ENCODE peak calls at places on chromosomes 5 and 9, in five cellular contexts. F, U, D, I and Z are unnamed samples.

GRCh38 chr5:178208540-178209227 is 4.4 kb downstream of the HNRNPAB start:
- DNase-seq in I (no peak), D (no peak), U (no peak), F (no peak), Z (no peak)

GRCh38 chr9:97046228-97046627 is 7.3 kb upstream of the CTSV start:
- DNase-seq in F (no peak), D (no peak), U (no peak), I (no peak), Z (no peak)

GRCh38 chr5:132837868-132838267 is 7.4 kb upstream of the SHROOM1 start:
- DNase-seq in I (no peak), D (no peak), U (no peak), F (no peak), Z (no peak)

GRCh38 chr5:127595484-127596368 is 53.2 kb upstream of the CTXN3 start:
- DNase-seq in D (no peak), I (no peak), U (no peak), F (no peak), Z (no peak)

GRCh38 chr5:168528521-168529360 is at the start of gene FBLL1:
- DNase-seq in I (no peak), D (no peak), F (peak), U (no peak), Z (peak)

GRCh38 chr5:141848771-141849370 is 29.3 kb downstream of the PCDH1 start:
- DNase-seq in D (no peak), I (peak), U (peak), F (no peak), Z (no peak)

GRCh38 chr5:78594946-78595921 is 53.3 kb downstream of the LHFPL2 start:
- DNase-seq in D (peak), U (no peak), I (no peak), F (peak), Z (no peak)

GRCh38 chr9:36450110-36450732 is 50.2 kb upstream of the RNF38 start:
- DNase-seq in U (no peak), I (no peak), D (peak), F (no peak), Z (no peak)

GRCh38 chr5:178163772-178164735 is 10.4 kb upstream of the NHP2 start:
- DNase-seq in F (peak), U (peak), I (peak), D (no peak), Z (peak)

GRCh38 chr9:121262450-121262849 is 5.5 kb upstream of the GSN start:
- DNase-seq in U (no peak), F (no peak), I (no peak), D (no peak), Z (no peak)

GRCh38 chr5:98214240-98215051 is 559.0 kb upstream of the RGMB start:
- DNase-seq in D (no peak), U (peak), I (no peak), F (no peak), Z (no peak)

GRCh38 chr5:170642066-170642735 is 138.4 kb downstream of the KCNIP1 start:
- DNase-seq in D (no peak), I (no peak), U (no peak), F (no peak), Z (no peak)

GRCh38 chr5:74762599-74762998 is 4.3 kb downstream of the GFM2 start:
- DNase-seq in D (peak), I (no peak), F (no peak), U (no peak), Z (no peak)

GRCh38 chr5:156076912-156077311 is 250.1 kb upstream of the SGCD start:
- DNase-seq in U (no peak), D (no peak), F (no peak), I (no peak), Z (no peak)

GRCh38 chr5:122262107-122262506 is 49.9 kb upstream of the SNCAIP start:
- DNase-seq in I (no peak), F (no peak), U (no peak), D (no peak), Z (no peak)

GRCh38 chr9:77807295-77807694 is 159.2 kb upstream of the GNA14 start:
- DNase-seq in D (peak), I (no peak), U (no peak), F (no peak), Z (no peak)

GRCh38 chr5:65255294-65255693 is 226.4 kb downstream of the ADAMTS6 start:
- DNase-seq in D (no peak), U (no peak), I (no peak), F (no peak), Z (no peak)

GRCh38 chr9:15352301-15352700 is 45.3 kb upstream of the TTC39B start:
- DNase-seq in U (no peak), F (no peak), I (no peak), D (no peak), Z (no peak)

GRCh38 chr5:171897231-171897630 is 109.2 kb downstream of the FBXW11 start:
- DNase-seq in U (no peak), F (no peak), I (no peak), D (no peak), Z (no peak)

GRCh38 chr9:20189871-20190270 is 401.0 kb upstream of the SLC24A2 start:
- DNase-seq in D (no peak), F (no peak), U (no peak), I (no peak), Z (no peak)

GRCh38 chr9:107213561-107214028 is 69.5 kb upstream of the RAD23B start:
- DNase-seq in U (no peak), F (no peak), I (no peak), D (peak), Z (no peak)

GRCh38 chr5:107381189-107381856 is 289.4 kb downstream of the EFNA5 start:
- DNase-seq in D (no peak), F (no peak), I (no peak), U (no peak), Z (no peak)

GRCh38 chr5:83720805-83721431 is at the start of gene HAPLN1:
- DNase-seq in I (no peak), F (no peak), D (no peak), U (no peak), Z (no peak)

GRCh38 chr5:159786901-159787691 is 129.2 kb upstream of the ADRA1B start:
- DNase-seq in I (peak), F (peak), D (peak), U (peak), Z (no peak)

GRCh38 chr9:113623851-113624485 is 160.4 kb downstream of the RGS3 start:
- DNase-seq in I (no peak), F (no peak), D (no peak), U (no peak), Z (no peak)

GRCh38 chr9:81621785-81622243 is 67.5 kb downstream of the TLE1 start:
- DNase-seq in I (no peak), D (no peak), U (no peak), F (no peak), Z (no peak)

GRCh38 chr5:100693481-100693880 is 158.3 kb downstream of the FAM174A start:
- DNase-seq in U (no peak), D (no peak), I (no peak), F (no peak), Z (no peak)

GRCh38 chr9:37187269-37187668 is 66.9 kb downstream of the ZCCHC7 start:
- DNase-seq in I (no peak), F (no peak), U (no peak), D (no peak), Z (no peak)

GRCh38 chr5:137393196-137393993 is 105.7 kb downstream of the SPOCK1 start:
- DNase-seq in D (no peak), I (no peak), F (no peak), U (no peak), Z (no peak)

GRCh38 chr5:109281136-109281690 is 128.6 kb downstream of the PJA2 start:
- DNase-seq in I (no peak), D (no peak), U (no peak), F (no peak), Z (no peak)

GRCh38 chr9:35675732-35676392 is 2.1 kb downstream of the CA9 start:
- DNase-seq in U (no peak), F (peak), I (peak), D (no peak), Z (no peak)

GRCh38 chr5:32733582-32734340 is 22.6 kb downstream of the NPR3 start:
- DNase-seq in U (no peak), D (no peak), I (no peak), F (no peak), Z (no peak)

GRCh38 chr9:27534658-27535209 is 5.1 kb upstream of the MOB3B start:
- DNase-seq in D (no peak), U (no peak), F (no peak), I (no peak), Z (no peak)

GRCh38 chr9:27538668-27539067 is 9.1 kb upstream of the MOB3B start:
- DNase-seq in U (no peak), F (no peak), I (no peak), D (no peak), Z (no peak)

GRCh38 chr9:27536168-27536567 is 6.6 kb upstream of the MOB3B start:
- DNase-seq in D (no peak), I (no peak), U (no peak), F (no peak), Z (no peak)

GRCh38 chr9:27535701-27536118 is 6.1 kb upstream of the MOB3B start:
- DNase-seq in I (no peak), D (no peak), U (no peak), F (no peak), Z (no peak)

GRCh38 chr9:27537027-27537435 is 7.4 kb upstream of the MOB3B start:
- DNase-seq in I (no peak), F (no peak), U (no peak), D (no peak), Z (no peak)
- H3K27ac ChIP-seq in I (no peak), F (no peak), U (no peak), D (no peak), Z (peak)

GRCh38 chr9:28086881-28087280 is 513.6 kb upstream of the C9orf72 start:
- DNase-seq in U (no peak), I (no peak), F (no peak), D (no peak), Z (no peak)
- TF ChIP-seq CTCF in U (no peak), I (no peak), F (no peak), D (no peak), Z (no peak)

GRCh38 chr9:137339606-137340462 is 37.8 kb upstream of the NRARP start:
- DNase-seq in D (no peak), U (no peak), F (no peak), I (no peak), Z (no peak)
- H3K27ac ChIP-seq in D (no peak), U (no peak), F (no peak), I (no peak), Z (no peak)

GRCh38 chr9:125523681-125524080 is 183.3 kb downstream of the MAPKAP1 start:
- DNase-seq in I (no peak), D (no peak), U (no peak), F (no peak), Z (no peak)
- TF ChIP-seq CTCF in I (no peak), D (no peak), U (no peak), F (no peak), Z (no peak)

DNA sequence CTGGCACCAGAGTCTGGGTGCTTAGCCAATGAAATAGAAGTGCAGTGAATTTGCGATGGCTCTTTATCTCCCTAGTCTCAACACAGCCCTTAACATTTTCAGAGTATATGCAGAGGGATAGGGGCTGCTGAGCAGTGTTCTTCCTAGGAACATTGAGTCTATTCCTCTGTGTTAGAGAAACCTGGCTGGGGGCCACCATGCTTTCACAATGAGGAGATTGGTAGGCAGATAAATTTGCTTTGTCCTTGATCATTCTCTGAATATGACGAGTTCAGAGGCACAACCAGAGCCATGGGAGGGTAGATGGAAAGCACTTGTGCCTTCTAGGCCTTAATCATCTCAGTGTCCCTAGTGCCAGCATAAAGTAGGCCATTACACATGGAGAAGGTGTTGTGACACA is 6.1 kb upstream of the FSD1L start:
- DNase-seq in U (no peak), D (no peak), I (no peak), F (no peak), Z (no peak)
- H3K27ac ChIP-seq in U (peak), D (no peak), I (no peak), F (no peak), Z (peak)